ENCODE peak calls at places on chromosomes 16 and 17, in eight cellular contexts. Z is H54, F is prostate gland, T is ovary, K is heart left ventricle, B is IMR-90, J is HepG2, X is Peyer's patch. E is an unnamed sample.

GRCh38 chr17:48676963-48677558 is 45.3 kb downstream of the PRAC1 start:
- DNase-seq in K (no peak), T (no peak), X (no peak), B (no peak), J (no peak), Z (no peak), F (no peak), E (no peak)

GRCh38 chr16:88859381-88860091 is 2.6 kb downstream of the TRAPPC2L start:
- DNase-seq in X (no peak), T (no peak), B (no peak), J (no peak), Z (no peak), F (no peak), K (no peak), E (no peak)

GRCh38 chr16:8572919-8573724 is 17.2 kb downstream of the TMEM114 start:
- DNase-seq in B (peak), F (no peak), J (peak), X (no peak), K (no peak), T (no peak), Z (peak), E (no peak)

GRCh38 chr16:85711982-85712587 is 23.3 kb upstream of the GINS2 start:
- DNase-seq in Z (no peak), K (no peak), J (no peak), T (no peak), F (no peak), X (no peak), B (no peak), E (no peak)

GRCh38 chr16:60929-61878 is 7.6 kb downstream of the SNRNP25 start:
- DNase-seq in B (no peak), Z (no peak), K (no peak), F (no peak), X (peak), T (peak), J (no peak), E (no peak)

GRCh38 chr16:27721548-27722265 is 171.8 kb downstream of the KATNIP start:
- DNase-seq in F (no peak), Z (no peak), X (peak), K (peak), J (peak), T (peak), B (peak), E (no peak)

GRCh38 chr16:4052801-4053662 is 63.2 kb downstream of the ADCY9 start:
- DNase-seq in Z (no peak), J (no peak), K (peak), F (peak), T (no peak), X (no peak), B (peak), E (no peak)

GRCh38 chr17:45145035-45145389 is 3.3 kb upstream of the HEXIM1 start:
- DNase-seq in Z (no peak), B (no peak), J (no peak), T (no peak), F (no peak), K (no peak), X (no peak), E (no peak)

GRCh38 chr17:5591966-5592365 is 7.7 kb upstream of the NLRP1 start:
- DNase-seq in Z (no peak), F (no peak), X (no peak), T (no peak), J (no peak), K (no peak), B (no peak), E (no peak)

GRCh38 chr16:3618782-3619166 is 7.4 kb upstream of the SLX4 start:
- DNase-seq in K (no peak), Z (no peak), J (no peak), B (no peak), X (no peak), F (no peak), T (no peak), E (no peak)

GRCh38 chr17:79624658-79625478 is 14.0 kb upstream of the RBFOX3 start:
- DNase-seq in Z (no peak), B (no peak), X (peak), F (no peak), J (no peak), T (peak), K (no peak), E (no peak)

GRCh38 chr16:35200662-35201061 is 1741.2 kb downstream of the TP53TG3F start:
- DNase-seq in F (no peak), Z (no peak), K (no peak), T (no peak), B (no peak), J (no peak), X (no peak), E (no peak)

GRCh38 chr16:3804426-3805016 is 76.0 kb downstream of the CREBBP start:
- DNase-seq in B (no peak), F (no peak), T (no peak), J (no peak), X (no peak), Z (no peak), K (no peak), E (no peak)

GRCh38 chr17:50199651-50200446 is 1.6 kb downstream of the COL1A1 start:
- DNase-seq in F (peak), Z (peak), K (peak), J (peak), X (peak), T (peak), B (peak), E (peak)

GRCh38 chr17:28533091-28533670 is 19.2 kb downstream of the UNC119 start:
- DNase-seq in J (no peak), X (no peak), B (no peak), T (no peak), Z (no peak), K (no peak), F (peak), E (no peak)

GRCh38 chr17:50132104-50132794 is 2.3 kb upstream of the SAMD14 start:
- DNase-seq in X (no peak), J (no peak), B (no peak), T (no peak), K (no peak), Z (no peak), F (no peak), E (no peak)

GRCh38 chr17:35540589-35541404 is 3.3 kb upstream of the SLFN12L start:
- DNase-seq in J (no peak), T (no peak), Z (peak), K (peak), B (peak), X (no peak), F (no peak), E (peak)

GRCh38 chr17:15157051-15157450 is 108.1 kb downstream of the PMP22 start:
- DNase-seq in B (peak), X (no peak), K (no peak), T (no peak), Z (no peak), F (no peak), J (no peak), E (no peak)

GRCh38 chr17:80671039-80671822 is 126.6 kb downstream of the RPTOR start:
- DNase-seq in B (no peak), Z (no peak), F (no peak), X (no peak), K (no peak), J (no peak), T (no peak), E (no peak)

GRCh38 chr17:65131244-65131643 is 5.9 kb upstream of the RGS9 start:
- DNase-seq in F (no peak), B (no peak), T (no peak), J (no peak), K (no peak), Z (no peak), X (no peak), E (no peak)

GRCh38 chr17:50094753-50095616 is at the start of gene PDK2:
- DNase-seq in T (peak), B (peak), K (peak), F (peak), X (peak), J (peak), Z (peak), E (peak)

GRCh38 chr16:12002447-12003006 is 26.0 kb downstream of the SNX29 start:
- DNase-seq in F (no peak), T (peak), K (no peak), Z (no peak), B (peak), X (no peak), J (no peak), E (no peak)

GRCh38 chr16:19745286-19746018 is 27.4 kb downstream of the IQCK start:
- DNase-seq in B (peak), X (no peak), F (no peak), T (no peak), Z (no peak), J (no peak), K (no peak), E (no peak)

GRCh38 chr17:40598021-40598927 is 33.0 kb upstream of the CCR7 start:
- DNase-seq in K (no peak), Z (no peak), F (no peak), B (no peak), J (no peak), T (no peak), X (no peak), E (no peak)

GRCh38 chr17:9979463-9979995 is 74.5 kb upstream of the RCVRN start:
- DNase-seq in K (no peak), T (no peak), Z (no peak), X (no peak), J (no peak), B (peak), F (no peak), E (no peak)

GRCh38 chr16:59597269-59597668 is 863.2 kb upstream of the GOT2 start:
- DNase-seq in J (no peak), T (no peak), F (no peak), Z (no peak), B (peak), K (no peak), X (no peak), E (no peak)

GRCh38 chr17:311119-311848 is 41.3 kb downstream of the RPH3AL start:
- DNase-seq in J (no peak), T (no peak), B (no peak), X (no peak), F (no peak), Z (no peak), K (no peak), E (no peak)

GRCh38 chr16:88539652-88540345 is 30.4 kb upstream of the ZC3H18 start:
- DNase-seq in Z (no peak), T (no peak), B (no peak), K (no peak), F (no peak), J (no peak), X (no peak), E (no peak)

GRCh38 chr17:75691371-75692290 is 24.5 kb downstream of the SAP30BP start:
- DNase-seq in J (no peak), F (peak), X (peak), T (no peak), B (peak), K (no peak), Z (peak), E (no peak)

GRCh38 chr17:39244016-39244599 is 18.4 kb upstream of the STAC2 start:
- DNase-seq in K (no peak), J (no peak), F (no peak), T (no peak), X (no peak), B (no peak), Z (no peak), E (no peak)

GRCh38 chr17:28227278-28228108 is 91.5 kb upstream of the TMEM97 start:
- DNase-seq in X (peak), Z (peak), B (no peak), K (no peak), T (peak), F (peak), J (no peak), E (no peak)

GRCh38 chr17:40331743-40332641 is 23.0 kb downstream of the RARA start:
- DNase-seq in X (no peak), F (peak), K (peak), J (no peak), B (no peak), T (peak), Z (peak), E (no peak)

GRCh38 chr16:46801428-46802049 is 29.4 kb downstream of the C16orf87 start:
- DNase-seq in Z (no peak), T (no peak), F (no peak), X (no peak), K (no peak), B (peak), J (peak), E (no peak)

GRCh38 chr17:59131131-59131530 is 23.9 kb downstream of the SKA2 start:
- DNase-seq in F (no peak), T (no peak), X (no peak), B (peak), J (no peak), K (no peak), Z (no peak), E (no peak)

GRCh38 chr17:58187063-58187462 is 5.5 kb upstream of the EPX start:
- DNase-seq in X (no peak), T (no peak), J (no peak), Z (no peak), B (no peak), F (no peak), K (no peak), E (no peak)

GRCh38 chr16:68235882-68236803 is at the start of gene ESRP2:
- DNase-seq in Z (no peak), T (peak), J (peak), K (no peak), B (no peak), F (peak), X (peak), E (no peak)
- TF ChIP-seq POLR2A in Z (no peak), T (no peak), J (peak), K (no peak), B (no peak), F (peak), X (peak), E (peak)

DNA sequence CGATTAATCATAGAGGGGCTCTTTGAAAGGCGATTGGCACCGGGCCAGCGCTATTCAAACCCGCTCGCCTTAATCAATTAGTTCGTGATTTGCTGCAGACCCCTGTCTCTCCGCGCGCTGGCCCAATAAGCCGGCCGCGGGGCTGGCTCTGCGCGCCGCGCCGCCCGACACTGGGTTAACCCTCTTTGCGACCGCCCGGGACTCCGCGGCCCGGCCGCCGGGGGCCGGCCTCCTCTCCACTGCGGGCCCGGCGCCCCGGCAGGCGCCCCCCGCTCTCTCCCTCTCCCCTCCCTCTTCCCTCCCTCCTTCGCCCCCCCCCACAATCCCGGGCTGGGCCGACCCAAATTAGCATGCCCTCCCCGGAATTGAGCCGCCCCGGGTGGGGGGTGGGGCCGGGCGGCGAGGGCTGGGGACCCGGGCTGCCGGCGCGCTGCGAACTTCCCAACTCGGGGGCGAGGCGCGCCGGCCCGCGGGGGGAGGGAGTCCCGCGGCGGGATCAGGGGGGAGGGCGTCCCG is 423 bp upstream of the SALL1 start:
- DNase-seq in Z (peak), J (peak), T (peak), K (no peak), F (no peak), X (no peak), B (peak), E (no peak)
- TF ChIP-seq POLR2A in Z (no peak), J (no peak), T (no peak), K (no peak), F (no peak), X (no peak), B (no peak), E (no peak)

DNA sequence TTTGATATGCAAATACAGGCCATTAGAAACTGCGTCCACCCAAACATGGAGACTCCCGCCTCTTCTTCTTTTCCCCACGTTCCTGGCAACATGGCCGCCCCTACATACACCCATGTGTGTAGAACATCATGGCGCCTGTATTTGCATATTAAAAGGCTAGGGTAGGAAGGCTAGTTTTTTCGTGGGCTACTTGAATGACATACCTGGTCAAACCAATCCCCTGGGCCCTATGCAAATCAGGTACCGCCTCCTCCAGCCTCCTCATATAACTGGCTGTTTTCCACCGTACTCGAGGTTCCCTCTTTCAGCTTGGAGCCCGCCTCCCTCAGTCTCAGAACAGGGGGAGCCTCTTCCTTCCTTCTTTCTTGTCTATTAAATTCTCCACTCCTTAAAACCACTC is 840 bp upstream of the CD300LB start:
- DNase-seq in F (no peak), J (no peak), X (peak), Z (no peak), K (peak), B (no peak), T (no peak), E (no peak)
- TF ChIP-seq POLR2A in F (peak), J (no peak), X (no peak), Z (no peak), K (no peak), B (no peak), T (no peak), E (no peak)

GRCh38 chr17:82348866-82349265 is 10.2 kb upstream of the TEX19 start:
- DNase-seq in F (no peak), Z (no peak), J (no peak), T (no peak), K (no peak), X (no peak), B (no peak), E (no peak)

GRCh38 chr17:82351254-82351712 is 7.8 kb upstream of the TEX19 start:
- DNase-seq in Z (no peak), J (no peak), T (no peak), B (no peak), F (no peak), K (no peak), X (peak), E (no peak)

GRCh38 chr17:82351713-82352488 is 7.1 kb upstream of the TEX19 start:
- DNase-seq in Z (peak), T (peak), J (peak), K (peak), B (peak), F (peak), X (peak), E (no peak)

GRCh38 chr17:82349287-82349701 is 9.8 kb upstream of the TEX19 start:
- DNase-seq in F (no peak), X (no peak), Z (no peak), J (no peak), B (no peak), K (no peak), T (no peak), E (no peak)

DNA sequence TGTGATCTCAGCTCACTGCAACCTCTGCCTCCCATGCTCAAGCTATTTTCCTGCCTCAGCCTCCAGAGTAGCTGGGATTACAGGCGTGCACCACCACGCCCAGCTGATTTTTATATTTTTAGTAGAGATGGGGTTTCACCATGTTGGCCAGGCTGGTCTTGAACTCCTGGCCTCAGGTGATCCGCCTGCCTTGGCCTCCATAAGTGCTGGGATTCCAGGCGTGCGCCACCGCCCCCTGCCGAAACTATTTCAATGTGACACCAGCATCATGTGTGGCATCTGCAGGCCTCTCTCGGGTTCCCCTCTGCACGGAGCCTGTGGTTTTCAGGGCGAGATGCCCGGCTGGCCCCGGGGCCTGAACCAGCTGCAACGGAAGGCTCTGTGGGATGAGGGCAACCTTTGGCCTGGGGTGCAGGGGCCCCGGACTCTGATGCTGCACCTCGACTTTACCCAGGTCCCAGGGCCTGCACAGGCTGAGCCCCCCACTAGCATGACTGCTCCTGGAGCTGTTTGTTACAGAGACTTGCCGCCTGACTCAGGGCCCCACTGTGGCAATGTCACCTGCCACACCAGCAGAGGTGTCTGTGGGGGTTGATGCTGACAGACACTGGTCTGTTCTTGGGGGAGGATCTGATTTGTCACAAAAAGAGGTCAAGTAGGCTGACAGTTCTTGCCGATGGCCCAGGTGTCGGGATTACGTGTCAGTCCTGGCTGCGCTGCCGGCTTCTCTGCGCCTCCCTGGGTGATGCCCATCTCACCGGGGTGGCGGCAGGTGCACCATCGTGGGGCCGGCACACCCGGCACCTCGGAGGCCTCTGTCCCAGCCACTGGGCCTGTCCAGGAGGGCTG is 8.6 kb upstream of the TEX19 start:
- DNase-seq in J (no peak), K (no peak), Z (no peak), F (no peak), B (no peak), T (no peak), X (no peak), E (no peak)
- TF ChIP-seq POLR2A in J (no peak), K (no peak), Z (no peak), F (no peak), B (no peak), T (no peak), X (no peak), E (no peak)

DNA sequence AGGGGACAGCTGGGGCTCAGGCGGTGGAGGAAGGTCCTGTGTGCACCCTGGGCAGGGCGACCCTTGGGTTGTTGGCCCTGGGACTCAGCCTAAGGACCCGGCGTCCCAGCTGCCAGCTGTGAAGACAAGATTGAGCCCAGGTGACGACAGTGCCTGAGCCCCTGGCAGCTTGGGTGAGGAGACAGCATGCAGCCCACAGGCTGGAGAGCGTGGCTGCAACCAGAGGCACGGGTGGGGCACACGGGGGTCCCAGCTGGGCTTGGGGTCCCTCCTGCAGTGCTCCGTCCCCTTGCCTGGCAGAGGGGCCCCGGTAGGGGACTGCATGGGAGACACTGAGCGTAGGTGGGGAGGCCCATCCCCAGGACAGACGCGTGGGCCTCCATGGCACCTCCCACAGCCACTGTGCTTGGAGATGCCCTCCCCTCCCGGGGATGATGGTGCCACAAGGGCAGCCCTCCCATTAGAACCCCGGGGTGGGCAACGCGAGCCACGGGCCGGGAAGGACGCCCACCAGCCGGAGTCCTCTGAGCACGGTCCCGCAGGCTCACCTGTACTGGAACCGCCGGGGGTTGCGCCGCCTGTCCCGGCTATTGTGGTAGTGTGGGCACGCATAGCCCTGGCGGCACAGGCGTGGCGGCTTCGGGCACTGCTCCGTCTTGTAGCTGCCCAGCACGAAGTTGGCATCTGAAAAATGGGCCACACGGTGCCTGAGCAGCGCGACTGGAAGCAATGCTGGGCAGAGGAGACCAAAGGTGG is 15.5 kb downstream of the UNKL start:
- DNase-seq in Z (no peak), F (no peak), K (no peak), X (no peak), B (no peak), J (no peak), T (peak), E (no peak)
- TF ChIP-seq POLR2A in Z (no peak), F (no peak), K (no peak), X (no peak), B (no peak), J (no peak), T (no peak), E (no peak)

GRCh38 chr16:75265911-75266701 is 14.7 kb upstream of the BCAR1 start:
- DNase-seq in Z (peak), B (peak), J (peak), T (peak), F (peak), K (peak), X (peak), E (no peak)
- TF ChIP-seq POLR2A in Z (peak), B (no peak), J (peak), T (peak), F (peak), K (peak), X (peak), E (no peak)

E was measured in esophagus squamous epithelium.